ENCODE peak calls at places on chromosome 19, in six cellular contexts. Z is breast epithelium; F is CD8-positive, alpha-beta T cell; X is cardiac muscle cell; T is heart left ventricle; C is mucosa of descending colon. S is an unnamed sample. For H3K4me1, the result is how much of the 10 kb centered on the place peaks cover.

GRCh38 chr19:50549927-50550593 is 18.2 kb downstream of the LRRC4B start:
- DNase-seq in X (no peak), C (no peak), Z (no peak), F (no peak), T (no peak), S (no peak)

GRCh38 chr19:35556846-35557538 is 6.5 kb downstream of the ATP4A start:
- DNase-seq in C (no peak), F (no peak), Z (no peak), X (no peak), T (no peak), S (no peak)

GRCh38 chr19:17089238-17089637 is 13.7 kb downstream of the MYO9B start:
- DNase-seq in X (peak), C (no peak), F (no peak), Z (no peak), T (no peak), S (no peak)

GRCh38 chr19:50476224-50476942 is at the start of the genes EMC10 and GARIN5A:
- DNase-seq in C (peak), F (peak), X (peak), Z (peak), T (peak), S (peak)

GRCh38 chr19:16851031-16851712 is 22.0 kb downstream of the SIN3B start:
- DNase-seq in X (no peak), F (no peak), C (no peak), Z (no peak), T (no peak), S (no peak)

GRCh38 chr19:47447470-47448359 is 24.0 kb downstream of the SLC8A2 start:
- DNase-seq in T (no peak), X (peak), Z (no peak), F (peak), C (peak), S (peak)

GRCh38 chr19:49764341-49764740 is 1.2 kb upstream of the TSKS start:
- DNase-seq in T (no peak), C (no peak), X (no peak), F (no peak), Z (no peak), S (no peak)

GRCh38 chr19:51247972-51248371 is 2.9 kb upstream of the SIGLECL1 start:
- DNase-seq in Z (no peak), X (no peak), C (no peak), T (no peak), F (no peak), S (no peak)

GRCh38 chr19:3919793-3920192 is 13.1 kb upstream of the NMRK2 start:
- DNase-seq in F (no peak), T (no peak), X (no peak), Z (no peak), C (no peak), S (no peak)

GRCh38 chr19:1122021-1122971 is 18.5 kb downstream of the GPX4 start:
- DNase-seq in T (no peak), F (no peak), X (no peak), Z (no peak), C (no peak), S (no peak)

GRCh38 chr19:40605201-40605971 is 4.2 kb downstream of the LTBP4 start:
- DNase-seq in Z (peak), T (peak), F (peak), C (peak), X (peak), S (peak)

GRCh38 chr19:46722004-46722380 is 5.1 kb upstream of the PRKD2 start:
- DNase-seq in X (no peak), C (no peak), T (no peak), Z (no peak), F (no peak), S (no peak)

GRCh38 chr19:29467824-29468401 is 57.9 kb upstream of the VSTM2B start:
- DNase-seq in Z (no peak), T (no peak), X (peak), F (peak), C (no peak), S (peak)

GRCh38 chr19:3358919-3359849 is 7.2 kb upstream of the NFIC start:
- DNase-seq in C (peak), T (peak), Z (no peak), F (peak), X (peak), S (peak)

GRCh38 chr19:32189956-32190706 is 155.3 kb upstream of the ZNF507 start:
- DNase-seq in T (no peak), C (no peak), Z (no peak), F (no peak), X (no peak), S (no peak)

GRCh38 chr19:47499371-47499770 is 15.4 kb upstream of the KPTN start:
- DNase-seq in T (peak), C (no peak), F (no peak), Z (no peak), X (no peak), S (no peak)

GRCh38 chr19:13838943-13839192 is 38.1 kb upstream of the NANOS3 start:
- DNase-seq in T (no peak), X (no peak), C (no peak), Z (no peak), F (peak), S (no peak)
- H3K4me1 ChIP-seq in T (half or more), X (under half), C (under half), Z (under half), F (half or more), S (under half)

GRCh38 chr19:23286477-23286876 is 36.3 kb upstream of the ZNF724 start:
- DNase-seq in C (no peak), F (no peak), Z (no peak), T (no peak), X (no peak), S (no peak)

GRCh38 chr19:23285948-23286347 is 35.8 kb upstream of the ZNF724 start:
- DNase-seq in C (no peak), Z (no peak), F (no peak), X (no peak), T (no peak), S (no peak)

GRCh38 chr19:23283925-23284324 is 33.7 kb upstream of the ZNF724 start:
- DNase-seq in F (peak), T (peak), X (peak), Z (peak), C (no peak), S (peak)

GRCh38 chr19:23281663-23282276 is 31.6 kb upstream of the ZNF724 start:
- DNase-seq in T (no peak), Z (no peak), C (no peak), F (no peak), X (no peak), S (no peak)

DNA sequence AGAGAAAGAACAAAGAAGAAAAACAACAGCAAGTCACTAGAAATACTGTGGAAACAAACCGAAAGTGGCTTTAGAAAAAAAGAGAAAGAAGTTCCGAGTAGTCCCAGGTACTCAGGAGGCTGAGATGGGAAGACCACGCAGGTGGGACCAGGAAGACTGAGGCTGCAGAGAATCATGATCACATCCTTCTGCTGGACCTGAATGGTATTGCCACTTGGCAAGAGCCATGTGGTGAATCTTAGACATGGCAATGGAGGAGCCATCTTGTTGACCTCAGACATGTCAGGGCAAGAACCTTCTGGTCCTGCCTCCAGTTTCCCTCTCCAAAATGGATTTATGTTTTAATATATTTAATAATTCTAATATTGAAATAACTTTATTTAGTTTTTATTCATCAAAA is 37.4 kb upstream of the ZNF724 start:
- DNase-seq in T (no peak), X (no peak), Z (no peak), F (no peak), C (no peak), S (no peak)
- H3K4me3 ChIP-seq in T (no peak), X (no peak), Z (no peak), F (no peak), C (no peak), S (no peak)

DNA sequence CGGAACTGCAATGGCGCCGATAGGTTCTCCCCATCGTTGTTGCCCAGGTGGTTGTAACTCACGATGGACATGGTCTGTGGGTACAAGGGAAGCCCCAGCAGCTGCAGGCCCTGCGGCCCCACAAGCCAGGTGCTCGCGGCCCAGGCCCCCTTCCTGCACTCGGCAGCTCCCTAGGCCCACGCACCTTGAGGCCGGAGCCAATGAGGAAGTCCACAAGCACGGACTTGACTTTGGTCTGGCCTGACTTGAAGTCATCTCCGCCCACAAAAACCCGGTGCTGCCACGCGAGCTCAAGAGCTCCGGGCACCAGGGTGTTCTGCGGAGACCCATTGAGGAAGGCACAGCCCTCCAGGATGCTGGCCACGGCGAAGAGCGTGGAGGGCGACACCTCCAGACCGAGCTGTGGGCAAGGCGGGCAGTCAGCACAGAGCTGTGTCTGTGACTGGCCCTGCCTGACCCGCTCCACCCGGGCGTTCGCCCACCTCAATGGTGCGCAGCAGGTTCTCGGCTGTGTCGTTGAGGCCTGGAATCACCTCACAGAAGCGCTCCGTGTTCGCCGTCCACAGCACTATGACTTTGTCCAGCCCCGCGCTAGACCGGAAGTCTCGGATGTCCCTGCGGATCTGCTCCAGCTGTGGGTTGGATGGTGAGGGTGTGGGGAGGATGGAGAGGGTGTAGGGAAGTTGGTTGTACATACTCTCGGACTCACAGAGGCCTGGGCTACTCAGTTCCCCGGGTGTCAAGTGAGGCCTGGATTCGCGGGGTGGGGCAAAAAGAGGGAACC is 1.9 kb downstream of the ISYNA1 start:
- DNase-seq in Z (no peak), X (no peak), F (no peak), C (no peak), T (no peak), S (no peak)
- H3K4me1 ChIP-seq in Z (under half), X (under half), F (under half), C (under half), T (under half), S (under half)

DNA sequence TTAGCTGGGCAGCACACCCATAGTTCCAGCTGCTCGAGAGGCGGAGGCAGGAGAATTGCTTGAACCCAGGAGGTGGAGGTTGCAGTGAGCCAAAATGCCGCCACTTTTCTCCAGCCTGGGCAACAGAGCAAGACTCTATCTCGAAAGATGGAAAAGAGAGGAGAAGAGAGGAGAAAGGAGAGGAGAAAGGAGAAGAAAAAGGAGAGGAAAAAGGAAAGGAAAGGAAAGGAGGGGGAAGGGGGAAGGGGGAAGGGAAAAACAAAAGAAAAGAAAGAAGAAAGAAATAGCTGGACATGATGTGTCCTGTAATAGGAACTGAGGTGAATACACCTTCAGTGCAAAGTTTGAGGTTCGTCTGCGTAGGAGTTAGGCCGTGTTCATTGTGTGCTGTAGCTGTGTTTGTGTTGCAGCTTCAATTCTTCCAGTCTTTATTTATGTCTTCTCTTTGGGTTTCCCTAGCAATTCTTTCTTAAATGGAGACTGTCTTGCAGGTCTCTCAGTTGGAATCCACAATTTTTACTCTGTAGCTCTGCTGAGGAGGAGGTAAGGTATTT is 13.4 kb downstream of the ZNF607 start:
- DNase-seq in X (no peak), C (no peak), T (no peak), F (no peak), Z (no peak), S (no peak)
- H3K4me3 ChIP-seq in X (no peak), C (no peak), T (no peak), F (no peak), Z (no peak), S (no peak)